ENCODE peak calls at places on chromosomes 16 and 17, in four cellular contexts. Q is Ammon's horn, R is brain microvascular endothelial cell, F is IMR-90. C is an unnamed sample.

GRCh38 chr16:66070140-66070887 is 296.2 kb upstream of the CDH5 start:
- DNase-seq in Q (peak; percentile 69), R (no peak), F (peak; percentile 83), C (peak; percentile 12)

GRCh38 chr17:17201907-17202306 is 4.2 kb downstream of the PLD6 start:
- DNase-seq in Q (no peak), R (no peak), F (no peak), C (no peak)

GRCh38 chr17:76107507-76107906 is 3.9 kb upstream of the EXOC7 start:
- DNase-seq in Q (no peak), R (no peak), F (no peak), C (no peak)

GRCh38 chr17:61457226-61457983 is 5.2 kb downstream of the TBX4 start:
- DNase-seq in Q (no peak), R (no peak), F (no peak), C (no peak)

GRCh38 chr16:65480276-65480675 is 358.4 kb upstream of the CDH11 start:
- DNase-seq in Q (no peak), R (no peak), F (no peak), C (no peak)

GRCh38 chr16:70258065-70258464 is 6.3 kb upstream of the EXOSC6 start:
- DNase-seq in Q (no peak), R (no peak), F (no peak), C (no peak)

GRCh38 chr17:75666959-75667790 is at the start of the genes RECQL5 and SAP30BP:
- DNase-seq in Q (peak; percentile 98), R (peak; percentile 98), F (peak; percentile 98), C (peak; percentile 97)

GRCh38 chr17:42179911-42180410 is 981 bp downstream of the KCNH4 start:
- DNase-seq in Q (no peak), R (no peak), F (peak; percentile 30), C (peak; percentile 59)

GRCh38 chr16:31251435-31251834 is 8.3 kb upstream of the ITGAM start:
- DNase-seq in Q (no peak), R (no peak), F (no peak), C (no peak)

GRCh38 chr16:57194512-57194911 is 8.4 kb downstream of the RSPRY1 start:
- DNase-seq in Q (no peak), R (peak; percentile 88), F (peak; percentile 94), C (no peak)

GRCh38 chr17:49260011-49260921 is 29.7 kb upstream of the PHOSPHO1 start:
- DNase-seq in Q (no peak), R (peak; percentile 79), F (peak; percentile 82), C (peak; percentile 2)

GRCh38 chr16:81401035-81401950 is 43.3 kb upstream of the CMIP start:
- DNase-seq in Q (no peak), R (peak; percentile 77), F (peak; percentile 62), C (no peak)

GRCh38 chr17:76981545-76982295 is 113.5 kb downstream of the MGAT5B start:
- DNase-seq in Q (no peak), R (no peak), F (no peak), C (no peak)

GRCh38 chr17:44827863-44828262 is 2.2 kb downstream of the GJC1 start:
- DNase-seq in Q (no peak), R (no peak), F (no peak), C (no peak)

GRCh38 chr16:57069053-57069452 is 23.3 kb upstream of the CPNE2 start:
- DNase-seq in Q (no peak), R (no peak), F (no peak), C (no peak)

GRCh38 chr16:27449434-27450188 is 47.6 kb downstream of the IL21R start:
- DNase-seq in Q (no peak), R (no peak), F (no peak), C (no peak)

GRCh38 chr17:8080208-8080798 is 7.2 kb downstream of the ALOX12B start:
- DNase-seq in Q (no peak), R (no peak), F (no peak), C (no peak)

GRCh38 chr17:4479340-4479981 is 19.2 kb upstream of the SPNS2 start:
- DNase-seq in Q (no peak), R (no peak), F (no peak), C (no peak)

GRCh38 chr17:40779181-40779909 is 3.0 kb downstream of the KRT27 start:
- DNase-seq in Q (no peak), R (no peak), F (no peak), C (peak; percentile 10)

GRCh38 chr16:81608515-81609209 is 164.1 kb downstream of the CMIP start:
- DNase-seq in Q (peak; percentile 35), R (peak; percentile 71), F (peak; percentile 65), C (no peak)

GRCh38 chr16:87636050-87636684 is 33.9 kb downstream of the JPH3 start:
- DNase-seq in Q (peak; percentile 90), R (peak; percentile 60), F (peak; percentile 64), C (peak; percentile 54)

C was measured in DMS153.